ENCODE peak calls at places on chromosomes 2 and 18, in five cellular contexts. Y is epithelial cell of esophagus, A is transverse colon, D is small intestine, N is testis. S is an unnamed sample.
A peak's percentile ranks its signal among the peaks of the same experiment; 100 is the strongest.

GRCh38 chr18:39305756-39306155 is 1740.2 kb upstream of the CELF4 start:
- DNase-seq in Y (no peak), A (no peak), D (no peak), N (no peak), S (no peak)

GRCh38 chr18:21897811-21898210 is 157.2 kb downstream of the MIB1 start:
- DNase-seq in Y (peak; percentile 52), A (peak; percentile 42), D (peak; percentile 80), N (peak; percentile 66), S (peak; percentile 42)

GRCh38 chr2:56522605-56523089 is 338.9 kb downstream of the CCDC85A start:
- DNase-seq in Y (peak; percentile 19), A (no peak), D (peak; percentile 25), N (no peak), S (peak; percentile 2)

GRCh38 chr2:47016172-47016913 is 100.7 kb upstream of the MCFD2 start:
- DNase-seq in Y (peak; percentile 87), A (peak; percentile 19), D (peak; percentile 51), N (no peak), S (peak; percentile 98)

GRCh38 chr18:26456070-26456491 is 92.3 kb downstream of the KCTD1 start:
- DNase-seq in Y (peak; percentile 42), A (no peak), D (no peak), N (no peak), S (no peak)

GRCh38 chr2:197274937-197275336 is 35.6 kb downstream of the ANKRD44 start:
- DNase-seq in Y (no peak), A (no peak), D (no peak), N (no peak), S (no peak)

GRCh38 chr2:146820672-146821071 is 1024.2 kb upstream of the ACVR2A start:
- DNase-seq in Y (peak; percentile 64), A (no peak), D (no peak), N (no peak), S (peak; percentile 4)

GRCh38 chr18:30652377-30652776 is 390.2 kb downstream of the DSC3 start:
- DNase-seq in Y (no peak), A (no peak), D (no peak), N (no peak), S (no peak)

GRCh38 chr2:165182029-165182428 is 21.8 kb downstream of the SCN3A start:
- DNase-seq in Y (no peak), A (no peak), D (no peak), N (no peak), S (no peak)

GRCh38 chr18:10134204-10134603 is 220.4 kb downstream of the VAPA start:
- DNase-seq in Y (no peak), A (no peak), D (no peak), N (no peak), S (no peak)

GRCh38 chr2:73610111-73610510 is 32.1 kb downstream of the NAT8 start:
- DNase-seq in Y (no peak), A (no peak), D (no peak), N (no peak), S (no peak)

GRCh38 chr2:4937550-4937949 is 754.6 kb upstream of the SOX11 start:
- DNase-seq in Y (no peak), A (no peak), D (no peak), N (no peak), S (no peak)

GRCh38 chr2:27885246-27885645 is 4.9 kb downstream of the RBKS start:
- DNase-seq in Y (peak; percentile 23), A (no peak), D (no peak), N (no peak), S (peak; percentile 48)

GRCh38 chr2:19900536-19901200 is 1.1 kb downstream of the TTC32 start:
- DNase-seq in Y (peak; percentile 41), A (no peak), D (peak; percentile 46), N (no peak), S (no peak)

GRCh38 chr18:50558948-50559749 is 738 bp upstream of the MAPK4 start:
- DNase-seq in Y (no peak), A (no peak), D (no peak), N (peak; percentile 16), S (no peak)

GRCh38 chr2:26521054-26521912 is 43.4 kb upstream of the OTOF start:
- DNase-seq in Y (peak; percentile 26), A (peak; percentile 21), D (peak; percentile 13), N (peak; percentile 18), S (no peak)

GRCh38 chr2:171297951-171298350 is 135.8 kb downstream of the METTL8 start:
- DNase-seq in Y (peak; percentile 19), A (no peak), D (no peak), N (no peak), S (peak; percentile 67)

GRCh38 chr18:35497334-35498197 is at the start of gene INO80C:
- DNase-seq in Y (peak; percentile 97), A (peak; percentile 93), D (peak; percentile 95), N (peak; percentile 93), S (peak; percentile 93)

GRCh38 chr2:290090-290722 is 2.3 kb upstream of the ALKAL2 start:
- DNase-seq in Y (peak; percentile 74), A (peak; percentile 74), D (peak; percentile 66), N (peak; percentile 90), S (peak; percentile 78)

GRCh38 chr18:64765908-64766307 is 617.0 kb upstream of the LINC00305 start:
- DNase-seq in Y (no peak), A (no peak), D (no peak), N (no peak), S (no peak)

GRCh38 chr2:143354050-143354449 is 224.8 kb downstream of the ARHGAP15 start:
- DNase-seq in Y (no peak), A (no peak), D (no peak), N (no peak), S (no peak)

GRCh38 chr2:236964291-236964690 is 121.4 kb upstream of the COPS8 start:
- DNase-seq in Y (no peak), A (no peak), D (no peak), N (no peak), S (no peak)

GRCh38 chr2:188294547-188294946 is 2.9 kb downstream of the GULP1 start:
- DNase-seq in Y (no peak), A (no peak), D (no peak), N (no peak), S (peak; percentile 24)

GRCh38 chr2:130186391-130186790 is 4.3 kb downstream of the MZT2B start:
- DNase-seq in Y (no peak), A (no peak), D (no peak), N (no peak), S (no peak)

GRCh38 chr2:130185896-130186295 is 3.8 kb downstream of the MZT2B start:
- DNase-seq in Y (no peak), A (no peak), D (no peak), N (no peak), S (no peak)

GRCh38 chr2:130181338-130181879 is at the start of gene SMPD4:
- DNase-seq in Y (peak; percentile 96), A (peak; percentile 98), D (peak; percentile 96), N (peak; percentile 97), S (peak; percentile 93)

GRCh38 chr2:130185436-130185835 is 3.4 kb downstream of the MZT2B start:
- DNase-seq in Y (no peak), A (no peak), D (no peak), N (no peak), S (no peak)

DNA sequence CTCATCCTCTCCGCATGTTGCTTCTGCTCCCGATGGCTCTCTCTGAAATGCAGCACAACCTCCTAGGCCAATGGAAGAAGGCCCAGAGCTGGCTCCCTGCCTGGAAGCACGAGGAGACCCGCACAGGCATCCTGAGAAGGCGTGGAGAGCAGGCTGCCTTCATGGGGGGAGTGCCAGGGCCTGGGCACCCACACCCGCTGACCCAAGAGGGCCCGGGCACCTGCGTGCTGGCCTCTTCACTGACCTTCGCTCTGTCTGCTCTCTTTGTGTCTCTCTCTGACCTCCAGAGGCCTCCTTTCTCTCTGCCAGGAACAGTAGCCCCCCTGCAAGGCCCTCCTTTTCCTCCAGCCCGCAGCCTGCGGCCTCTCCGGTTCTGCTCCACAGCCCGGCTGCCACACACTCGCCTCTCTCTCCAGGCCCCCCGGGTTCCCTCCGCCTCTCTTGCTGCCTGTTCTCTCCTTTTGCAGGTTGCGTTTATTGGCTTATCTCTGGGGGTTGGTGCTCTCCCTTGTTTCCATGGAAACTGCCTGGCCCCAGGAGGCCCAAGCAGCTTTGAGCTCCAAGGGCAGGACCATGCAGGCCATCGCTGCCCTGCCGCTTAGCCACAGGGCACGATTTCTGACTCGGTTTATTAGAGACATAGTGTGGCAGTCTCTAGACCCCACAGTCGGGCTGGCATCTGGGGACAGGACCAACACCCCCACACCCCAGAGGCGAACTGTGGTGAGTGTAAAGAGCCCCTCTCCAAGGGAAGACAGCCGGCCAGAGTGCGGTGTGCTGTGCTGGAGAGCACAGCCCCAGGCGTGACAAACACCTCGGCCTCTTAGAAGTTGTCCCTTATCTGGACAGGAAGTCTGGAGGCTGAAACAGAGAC is 1.7 kb downstream of the MZT2B start:
- DNase-seq in Y (no peak), A (no peak), D (no peak), N (peak; percentile 59), S (peak; percentile 11)
- H3K4me3 ChIP-seq in Y (peak overlapping the region; percentile 46), A (peak overlapping the region; percentile 96), D (no peak overlapping the region), N (no peak overlapping the region), S (peak overlapping the region; percentile 70)

DNA sequence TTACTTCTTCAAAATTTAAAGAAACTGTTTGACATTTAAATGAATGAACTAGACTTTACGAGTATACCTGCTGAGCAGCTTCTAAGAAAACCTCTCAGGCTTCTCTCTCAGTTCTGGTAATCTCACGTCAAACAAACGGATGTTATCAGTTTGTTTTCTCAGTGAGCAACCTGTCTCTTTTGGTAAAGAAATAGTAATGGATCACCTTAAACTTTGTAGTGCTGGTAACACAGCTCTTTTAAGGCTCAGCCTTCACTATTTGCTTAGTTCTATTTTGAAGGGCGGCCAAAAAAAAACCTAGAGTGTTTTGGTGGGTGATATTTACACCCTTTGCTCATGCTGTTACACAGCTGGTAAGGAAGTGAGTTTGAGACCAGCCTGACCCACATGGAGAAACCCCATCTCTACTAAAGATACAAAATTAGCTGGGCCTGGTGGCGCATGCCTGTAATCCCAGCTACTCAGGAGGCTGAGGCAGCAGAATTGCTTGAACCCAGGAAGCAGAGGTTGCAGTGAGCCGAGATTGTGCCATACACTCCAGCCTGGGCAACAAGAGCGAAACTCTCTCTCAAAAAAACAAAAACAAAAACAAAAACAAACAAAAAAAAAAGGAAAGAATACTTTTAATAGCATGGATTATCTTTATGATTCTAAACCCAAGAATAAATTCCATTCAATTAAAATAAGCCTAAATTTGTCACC is 15.9 kb downstream of the FN1 start:
- DNase-seq in Y (no peak), A (no peak), D (no peak), N (no peak), S (no peak)
- H3K4me3 ChIP-seq in Y (no peak overlapping the region), A (no peak overlapping the region), D (no peak overlapping the region), N (no peak overlapping the region), S (no peak overlapping the region)

DNA sequence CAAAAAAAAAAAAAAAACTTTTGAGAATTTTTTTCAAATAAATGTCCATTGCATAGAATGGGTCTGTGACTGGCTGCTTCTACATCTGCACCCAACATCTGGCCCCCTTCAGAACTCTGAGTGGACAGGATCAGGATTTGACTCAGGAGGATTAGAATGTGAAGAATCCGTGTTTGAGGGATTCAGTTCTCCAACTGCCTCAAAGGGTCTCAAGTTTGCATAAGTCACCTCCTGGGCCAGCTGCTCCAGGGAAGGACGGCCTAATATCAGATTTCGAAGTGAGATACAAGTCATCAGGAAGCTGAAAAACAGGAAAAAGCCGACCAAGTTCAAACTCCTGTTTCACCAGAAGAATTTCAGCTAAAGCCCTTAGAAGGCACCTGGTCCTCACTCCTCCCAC is 10.9 kb downstream of the MAT2A start:
- DNase-seq in Y (peak; percentile 44), A (no peak), D (no peak), N (no peak), S (peak; percentile 99)
- H3K4me3 ChIP-seq in Y (no peak overlapping the region), A (no peak overlapping the region), D (no peak overlapping the region), N (no peak overlapping the region), S (no peak overlapping the region)

DNA sequence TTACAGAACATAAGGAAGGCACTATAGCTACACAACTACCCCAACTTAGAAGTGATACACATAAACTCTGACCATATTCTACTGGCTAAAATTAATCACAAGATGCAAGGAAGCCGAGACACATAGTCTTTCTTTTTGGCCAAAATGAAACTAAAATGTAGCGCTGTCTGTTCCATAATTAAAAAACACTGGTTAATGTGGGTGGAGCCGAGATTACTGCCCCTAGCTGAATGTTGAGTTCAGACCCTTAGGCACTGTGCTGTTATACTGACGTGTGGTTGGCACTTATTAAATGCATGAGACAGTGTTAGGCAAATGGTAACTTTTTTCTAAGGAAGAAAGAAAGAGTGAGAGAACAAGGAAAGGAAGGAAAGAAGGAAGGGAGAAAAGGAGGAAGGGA is 254.6 kb upstream of the RND3 start:
- DNase-seq in Y (no peak), A (no peak), D (no peak), N (no peak), S (no peak)
- H3K4me3 ChIP-seq in Y (no peak overlapping the region), A (no peak overlapping the region), D (no peak overlapping the region), N (no peak overlapping the region), S (no peak overlapping the region)